ENCODE peak calls at places on chromosomes 11 and 22, in six cellular contexts. One of them, this sample, is unnamed.
A peak's percentile ranks its signal among the peaks of the same experiment; 100 is the strongest.

GRCh38 chr22:41366323-41367014 is 15.3 kb upstream of the TEF start:
- DNase-seq in effector CD8-positive, alpha-beta T cell: no peak
- DNase-seq in transverse colon: no peak
- DNase-seq in hippocampal formation: peak; percentile 55
- DNase-seq in upper lobe of right lung: no peak
- DNase-seq in tibial artery: no peak
- DNase-seq in this sample: no peak

GRCh38 chr11:128942272-128942612 is 429 bp downstream of the TP53AIP1 start:
- DNase-seq in effector CD8-positive, alpha-beta T cell: no peak
- DNase-seq in transverse colon: no peak
- DNase-seq in hippocampal formation: no peak
- DNase-seq in upper lobe of right lung: no peak
- DNase-seq in tibial artery: no peak
- DNase-seq in this sample: no peak

GRCh38 chr22:31958625-31959239 is 14.4 kb downstream of the YWHAH start:
- DNase-seq in effector CD8-positive, alpha-beta T cell: no peak
- DNase-seq in transverse colon: no peak
- DNase-seq in hippocampal formation: no peak
- DNase-seq in upper lobe of right lung: peak; percentile 79
- DNase-seq in tibial artery: no peak
- DNase-seq in this sample: no peak

GRCh38 chr11:46903846-46904245 is 14.5 kb downstream of the LRP4 start:
- DNase-seq in effector CD8-positive, alpha-beta T cell: no peak
- DNase-seq in transverse colon: no peak
- DNase-seq in hippocampal formation: peak; percentile 97
- DNase-seq in upper lobe of right lung: no peak
- DNase-seq in tibial artery: no peak
- DNase-seq in this sample: no peak

GRCh38 chr11:69704508-69705245 is 855 bp upstream of the FGF19 start:
- DNase-seq in effector CD8-positive, alpha-beta T cell: no peak
- DNase-seq in transverse colon: no peak
- DNase-seq in hippocampal formation: no peak
- DNase-seq in upper lobe of right lung: no peak
- DNase-seq in tibial artery: no peak
- DNase-seq in this sample: peak; percentile 49

GRCh38 chr11:109486129-109486528 is 64.1 kb downstream of the C11orf87 start:
- DNase-seq in effector CD8-positive, alpha-beta T cell: no peak
- DNase-seq in transverse colon: no peak
- DNase-seq in hippocampal formation: no peak
- DNase-seq in upper lobe of right lung: no peak
- DNase-seq in tibial artery: no peak
- DNase-seq in this sample: no peak

GRCh38 chr22:20429254-20430100 is 8.1 kb downstream of the SCARF2 start:
- DNase-seq in effector CD8-positive, alpha-beta T cell: peak; percentile 80
- DNase-seq in transverse colon: peak; percentile 84
- DNase-seq in hippocampal formation: no peak
- DNase-seq in upper lobe of right lung: peak; percentile 86
- DNase-seq in tibial artery: peak; percentile 65
- DNase-seq in this sample: peak; percentile 62

GRCh38 chr11:33413296-33413695 is 156.1 kb downstream of the HIPK3 start:
- DNase-seq in effector CD8-positive, alpha-beta T cell: no peak
- DNase-seq in transverse colon: no peak
- DNase-seq in hippocampal formation: no peak
- DNase-seq in upper lobe of right lung: no peak
- DNase-seq in tibial artery: no peak
- DNase-seq in this sample: no peak

GRCh38 chr22:46749682-46750529 is 11.9 kb upstream of the CERK start:
- DNase-seq in effector CD8-positive, alpha-beta T cell: no peak
- DNase-seq in transverse colon: no peak
- DNase-seq in hippocampal formation: no peak
- DNase-seq in upper lobe of right lung: peak; percentile 66
- DNase-seq in tibial artery: no peak
- DNase-seq in this sample: no peak

GRCh38 chr11:87645626-87646025 is 529.6 kb downstream of the RAB38 start:
- DNase-seq in effector CD8-positive, alpha-beta T cell: no peak
- DNase-seq in transverse colon: no peak
- DNase-seq in hippocampal formation: no peak
- DNase-seq in upper lobe of right lung: no peak
- DNase-seq in tibial artery: no peak
- DNase-seq in this sample: no peak

GRCh38 chr11:72140661-72141060 is 5.1 kb downstream of the FOLR3 start:
- DNase-seq in effector CD8-positive, alpha-beta T cell: no peak
- DNase-seq in transverse colon: no peak
- DNase-seq in hippocampal formation: no peak
- DNase-seq in upper lobe of right lung: no peak
- DNase-seq in tibial artery: no peak
- DNase-seq in this sample: no peak

GRCh38 chr22:44983878-44984482 is 25.8 kb downstream of the PHF21B start:
- DNase-seq in effector CD8-positive, alpha-beta T cell: no peak
- DNase-seq in transverse colon: no peak
- DNase-seq in hippocampal formation: no peak
- DNase-seq in upper lobe of right lung: no peak
- DNase-seq in tibial artery: no peak
- DNase-seq in this sample: no peak

GRCh38 chr11:134566311-134566710 is 154.3 kb upstream of the B3GAT1 start:
- DNase-seq in effector CD8-positive, alpha-beta T cell: no peak
- DNase-seq in transverse colon: no peak
- DNase-seq in hippocampal formation: peak; percentile 35
- DNase-seq in upper lobe of right lung: no peak
- DNase-seq in tibial artery: no peak
- DNase-seq in this sample: no peak

GRCh38 chr11:910044-910588 is 494 bp downstream of the CHID1 start:
- DNase-seq in effector CD8-positive, alpha-beta T cell: no peak
- DNase-seq in transverse colon: no peak
- DNase-seq in hippocampal formation: no peak
- DNase-seq in upper lobe of right lung: no peak
- DNase-seq in tibial artery: no peak
- DNase-seq in this sample: no peak

GRCh38 chr22:19974935-19975706 is 33.5 kb upstream of the TXNRD2 start:
- DNase-seq in effector CD8-positive, alpha-beta T cell: no peak
- DNase-seq in transverse colon: no peak
- DNase-seq in hippocampal formation: no peak
- DNase-seq in upper lobe of right lung: no peak
- DNase-seq in tibial artery: no peak
- DNase-seq in this sample: no peak

GRCh38 chr11:72814831-72815618 is 814 bp downstream of the ATG16L2 start:
- DNase-seq in effector CD8-positive, alpha-beta T cell: peak; percentile 35
- DNase-seq in transverse colon: peak; percentile 56
- DNase-seq in hippocampal formation: no peak
- DNase-seq in upper lobe of right lung: peak; percentile 75
- DNase-seq in tibial artery: peak; percentile 80
- DNase-seq in this sample: no peak

GRCh38 chr22:32631507-32632245 is 157.1 kb downstream of the FBXO7 start:
- DNase-seq in effector CD8-positive, alpha-beta T cell: no peak
- DNase-seq in transverse colon: no peak
- DNase-seq in hippocampal formation: no peak
- DNase-seq in upper lobe of right lung: no peak
- DNase-seq in tibial artery: no peak
- DNase-seq in this sample: no peak

GRCh38 chr22:41512421-41513194 is 31.7 kb downstream of the POLR3H start:
- DNase-seq in effector CD8-positive, alpha-beta T cell: no peak
- DNase-seq in transverse colon: no peak
- DNase-seq in hippocampal formation: no peak
- DNase-seq in upper lobe of right lung: no peak
- DNase-seq in tibial artery: peak; percentile 72
- DNase-seq in this sample: peak; percentile 59

GRCh38 chr11:97614571-97614970 is 1224.8 kb downstream of the JRKL start:
- DNase-seq in effector CD8-positive, alpha-beta T cell: no peak
- DNase-seq in transverse colon: no peak
- DNase-seq in hippocampal formation: no peak
- DNase-seq in upper lobe of right lung: no peak
- DNase-seq in tibial artery: no peak
- DNase-seq in this sample: no peak

GRCh38 chr22:19663821-19664325 is 50.4 kb upstream of the SEPTIN5 start:
- DNase-seq in effector CD8-positive, alpha-beta T cell: no peak
- DNase-seq in transverse colon: no peak
- DNase-seq in hippocampal formation: no peak
- DNase-seq in upper lobe of right lung: no peak
- DNase-seq in tibial artery: peak; percentile 80
- DNase-seq in this sample: no peak